ENCODE peak calls at places on chromosomes 11 and 22, in seven cellular contexts. One of them, this sample, is unnamed.

GRCh38 chr22:49212466-49212865 is 615.2 kb downstream of the BRD1 start:
- DNase-seq in HFF-Myc: no peak
- DNase-seq in fibroblast of lung: no peak
- DNase-seq in neural progenitor cell: no peak
- DNase-seq in stomach: peak
- DNase-seq in body of pancreas: peak
- DNase-seq in heart right ventricle: no peak
- DNase-seq in this sample: no peak

GRCh38 chr11:69880803-69881445 is 61.7 kb upstream of the FGF3 start:
- DNase-seq in body of pancreas: no peak
- DNase-seq in HFF-Myc: no peak
- DNase-seq in stomach: no peak
- DNase-seq in heart right ventricle: no peak
- DNase-seq in neural progenitor cell: no peak
- DNase-seq in fibroblast of lung: no peak
- DNase-seq in this sample: no peak

GRCh38 chr11:62427630-62428233 is 8.9 kb downstream of the SCGB1A1 start:
- DNase-seq in stomach: no peak
- DNase-seq in fibroblast of lung: peak
- DNase-seq in neural progenitor cell: no peak
- DNase-seq in heart right ventricle: no peak
- DNase-seq in body of pancreas: no peak
- DNase-seq in HFF-Myc: no peak
- DNase-seq in this sample: peak

GRCh38 chr22:42960146-42960509 is 54.8 kb downstream of the PACSIN2 start:
- DNase-seq in stomach: no peak
- DNase-seq in HFF-Myc: no peak
- DNase-seq in heart right ventricle: no peak
- DNase-seq in fibroblast of lung: no peak
- DNase-seq in neural progenitor cell: no peak
- DNase-seq in body of pancreas: no peak
- DNase-seq in this sample: no peak

GRCh38 chr11:1765871-1766718 is 2.4 kb upstream of the CTSD start:
- DNase-seq in stomach: no peak
- DNase-seq in HFF-Myc: no peak
- DNase-seq in neural progenitor cell: peak
- DNase-seq in heart right ventricle: no peak
- DNase-seq in fibroblast of lung: no peak
- DNase-seq in body of pancreas: no peak
- DNase-seq in this sample: no peak

GRCh38 chr11:47394322-47395224 is 13.8 kb upstream of the SLC39A13 start:
- DNase-seq in fibroblast of lung: no peak
- DNase-seq in HFF-Myc: no peak
- DNase-seq in body of pancreas: no peak
- DNase-seq in neural progenitor cell: peak
- DNase-seq in heart right ventricle: peak
- DNase-seq in stomach: peak
- DNase-seq in this sample: no peak

GRCh38 chr22:38471237-38471636 is 3.3 kb downstream of the KDELR3 start:
- DNase-seq in stomach: no peak
- DNase-seq in body of pancreas: no peak
- DNase-seq in heart right ventricle: no peak
- DNase-seq in HFF-Myc: no peak
- DNase-seq in fibroblast of lung: no peak
- DNase-seq in neural progenitor cell: no peak
- DNase-seq in this sample: no peak

GRCh38 chr22:37758698-37759097 is 49.0 kb upstream of the GCAT start:
- DNase-seq in fibroblast of lung: no peak
- DNase-seq in stomach: no peak
- DNase-seq in heart right ventricle: no peak
- DNase-seq in HFF-Myc: no peak
- DNase-seq in neural progenitor cell: no peak
- DNase-seq in body of pancreas: no peak
- DNase-seq in this sample: no peak

GRCh38 chr11:61041755-61042518 is 60.4 kb upstream of the CD5 start:
- DNase-seq in neural progenitor cell: peak
- DNase-seq in fibroblast of lung: peak
- DNase-seq in HFF-Myc: no peak
- DNase-seq in heart right ventricle: peak
- DNase-seq in stomach: peak
- DNase-seq in body of pancreas: no peak
- DNase-seq in this sample: no peak

GRCh38 chr22:46044718-46045458 is 67.9 kb upstream of the WNT7B start:
- DNase-seq in fibroblast of lung: peak
- DNase-seq in neural progenitor cell: peak
- DNase-seq in stomach: peak
- DNase-seq in HFF-Myc: no peak
- DNase-seq in body of pancreas: no peak
- DNase-seq in heart right ventricle: peak
- DNase-seq in this sample: no peak

GRCh38 chr22:17678817-17679385 is 40.3 kb downstream of the BCL2L13 start:
- DNase-seq in body of pancreas: no peak
- DNase-seq in HFF-Myc: no peak
- DNase-seq in neural progenitor cell: no peak
- DNase-seq in stomach: no peak
- DNase-seq in heart right ventricle: no peak
- DNase-seq in fibroblast of lung: peak
- DNase-seq in this sample: no peak

GRCh38 chr22:48616656-48617055 is 1211.0 kb downstream of the BRD1 start:
- DNase-seq in stomach: no peak
- DNase-seq in neural progenitor cell: no peak
- DNase-seq in body of pancreas: no peak
- DNase-seq in heart right ventricle: no peak
- DNase-seq in HFF-Myc: no peak
- DNase-seq in fibroblast of lung: no peak
- DNase-seq in this sample: no peak

GRCh38 chr11:45079075-45079444 is 67.4 kb upstream of the PRDM11 start:
- DNase-seq in stomach: no peak
- DNase-seq in body of pancreas: no peak
- DNase-seq in fibroblast of lung: no peak
- DNase-seq in heart right ventricle: no peak
- DNase-seq in HFF-Myc: no peak
- DNase-seq in neural progenitor cell: peak
- DNase-seq in this sample: no peak

GRCh38 chr11:115222218-115222862 is 281.9 kb downstream of the CADM1 start:
- DNase-seq in body of pancreas: no peak
- DNase-seq in fibroblast of lung: peak
- DNase-seq in HFF-Myc: peak
- DNase-seq in heart right ventricle: no peak
- DNase-seq in stomach: no peak
- DNase-seq in neural progenitor cell: peak
- DNase-seq in this sample: peak

GRCh38 chr22:45657701-45658100 is 13.9 kb upstream of the ATXN10 start:
- DNase-seq in fibroblast of lung: no peak
- DNase-seq in HFF-Myc: no peak
- DNase-seq in heart right ventricle: no peak
- DNase-seq in body of pancreas: no peak
- DNase-seq in stomach: no peak
- DNase-seq in neural progenitor cell: no peak
- DNase-seq in this sample: no peak

GRCh38 chr11:47216141-47216798 is 1.5 kb downstream of the DDB2 start:
- DNase-seq in neural progenitor cell: peak
- DNase-seq in stomach: peak
- DNase-seq in body of pancreas: peak
- DNase-seq in heart right ventricle: peak
- DNase-seq in fibroblast of lung: peak
- DNase-seq in HFF-Myc: no peak
- DNase-seq in this sample: peak

GRCh38 chr22:29726104-29726503 is 6.3 kb downstream of the CABP7 start:
- DNase-seq in stomach: no peak
- DNase-seq in heart right ventricle: no peak
- DNase-seq in body of pancreas: no peak
- DNase-seq in fibroblast of lung: no peak
- DNase-seq in neural progenitor cell: no peak
- DNase-seq in HFF-Myc: no peak
- DNase-seq in this sample: no peak

GRCh38 chr11:123473941-123474668 is 44.0 kb downstream of the GRAMD1B start:
- DNase-seq in stomach: no peak
- DNase-seq in HFF-Myc: no peak
- DNase-seq in fibroblast of lung: peak
- DNase-seq in neural progenitor cell: no peak
- DNase-seq in heart right ventricle: no peak
- DNase-seq in body of pancreas: no peak
- DNase-seq in this sample: peak

GRCh38 chr11:62689421-62690183 is at the start of gene LRRN4CL:
- DNase-seq in neural progenitor cell: no peak
- DNase-seq in stomach: peak
- DNase-seq in HFF-Myc: peak
- DNase-seq in fibroblast of lung: peak
- DNase-seq in body of pancreas: no peak
- DNase-seq in heart right ventricle: peak
- DNase-seq in this sample: peak

GRCh38 chr22:27620367-27621154 is 181.0 kb downstream of the MN1 start:
- DNase-seq in HFF-Myc: no peak
- DNase-seq in neural progenitor cell: no peak
- DNase-seq in heart right ventricle: no peak
- DNase-seq in stomach: no peak
- DNase-seq in body of pancreas: no peak
- DNase-seq in fibroblast of lung: no peak
- DNase-seq in this sample: no peak

GRCh38 chr22:39932166-39932565 is 28.0 kb upstream of the TMA7B start:
- DNase-seq in body of pancreas: no peak
- DNase-seq in stomach: no peak
- DNase-seq in HFF-Myc: no peak
- DNase-seq in fibroblast of lung: no peak
- DNase-seq in neural progenitor cell: no peak
- DNase-seq in heart right ventricle: no peak
- DNase-seq in this sample: no peak

GRCh38 chr11:63478896-63479295 is 12.1 kb downstream of the PLAAT5 start:
- DNase-seq in heart right ventricle: no peak
- DNase-seq in HFF-Myc: peak
- DNase-seq in body of pancreas: peak
- DNase-seq in fibroblast of lung: peak
- DNase-seq in stomach: peak
- DNase-seq in neural progenitor cell: peak
- DNase-seq in this sample: peak

GRCh38 chr22:46150615-46151423 is 493 bp downstream of the PPARA start:
- DNase-seq in HFF-Myc: no peak
- DNase-seq in neural progenitor cell: peak
- DNase-seq in heart right ventricle: peak
- DNase-seq in fibroblast of lung: no peak
- DNase-seq in body of pancreas: peak
- DNase-seq in stomach: peak
- DNase-seq in this sample: no peak

GRCh38 chr11:2886191-2886894 is 768 bp upstream of the CDKN1C start:
- DNase-seq in stomach: no peak
- DNase-seq in heart right ventricle: peak
- DNase-seq in fibroblast of lung: peak
- DNase-seq in body of pancreas: no peak
- DNase-seq in HFF-Myc: no peak
- DNase-seq in neural progenitor cell: peak
- DNase-seq in this sample: peak

GRCh38 chr11:43988040-43988793 is 45.8 kb downstream of the C11orf96 start:
- DNase-seq in heart right ventricle: no peak
- DNase-seq in stomach: no peak
- DNase-seq in HFF-Myc: no peak
- DNase-seq in fibroblast of lung: peak
- DNase-seq in body of pancreas: no peak
- DNase-seq in neural progenitor cell: no peak
- DNase-seq in this sample: peak
- TF ChIP-seq CTCF in heart right ventricle: peak
- TF ChIP-seq CTCF in stomach: no peak
- TF ChIP-seq CTCF in HFF-Myc: peak
- TF ChIP-seq CTCF in fibroblast of lung: peak
- TF ChIP-seq CTCF in body of pancreas: no peak
- TF ChIP-seq CTCF in neural progenitor cell: no peak
- TF ChIP-seq CTCF in this sample: peak

DNA sequence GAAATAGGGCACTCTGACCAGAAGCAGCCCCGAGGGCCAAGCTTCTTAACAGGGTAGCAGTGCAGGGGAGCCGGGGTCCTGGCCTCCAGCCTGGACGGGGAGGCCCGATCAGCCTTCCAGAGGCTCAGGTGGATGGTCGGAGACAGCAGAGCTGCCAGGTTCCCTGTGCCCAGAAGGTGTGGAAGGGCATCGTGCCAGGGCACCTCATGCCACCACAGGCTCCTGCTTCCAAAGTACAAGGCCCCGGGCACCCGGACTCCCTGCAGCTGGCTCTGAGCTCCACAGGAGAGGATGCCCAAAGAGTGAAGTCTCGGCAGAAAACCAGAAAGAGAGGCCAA is 14.3 kb downstream of the EHD1 start:
- DNase-seq in neural progenitor cell: no peak
- DNase-seq in stomach: no peak
- DNase-seq in fibroblast of lung: no peak
- DNase-seq in body of pancreas: no peak
- DNase-seq in heart right ventricle: no peak
- DNase-seq in HFF-Myc: no peak
- DNase-seq in this sample: no peak
- H3K4me3 ChIP-seq in neural progenitor cell: no peak
- H3K4me3 ChIP-seq in stomach: peak
- H3K4me3 ChIP-seq in fibroblast of lung: peak
- H3K4me3 ChIP-seq in body of pancreas: no peak
- H3K4me3 ChIP-seq in heart right ventricle: peak
- H3K4me3 ChIP-seq in HFF-Myc: no peak
- H3K4me3 ChIP-seq in this sample: no peak

DNA sequence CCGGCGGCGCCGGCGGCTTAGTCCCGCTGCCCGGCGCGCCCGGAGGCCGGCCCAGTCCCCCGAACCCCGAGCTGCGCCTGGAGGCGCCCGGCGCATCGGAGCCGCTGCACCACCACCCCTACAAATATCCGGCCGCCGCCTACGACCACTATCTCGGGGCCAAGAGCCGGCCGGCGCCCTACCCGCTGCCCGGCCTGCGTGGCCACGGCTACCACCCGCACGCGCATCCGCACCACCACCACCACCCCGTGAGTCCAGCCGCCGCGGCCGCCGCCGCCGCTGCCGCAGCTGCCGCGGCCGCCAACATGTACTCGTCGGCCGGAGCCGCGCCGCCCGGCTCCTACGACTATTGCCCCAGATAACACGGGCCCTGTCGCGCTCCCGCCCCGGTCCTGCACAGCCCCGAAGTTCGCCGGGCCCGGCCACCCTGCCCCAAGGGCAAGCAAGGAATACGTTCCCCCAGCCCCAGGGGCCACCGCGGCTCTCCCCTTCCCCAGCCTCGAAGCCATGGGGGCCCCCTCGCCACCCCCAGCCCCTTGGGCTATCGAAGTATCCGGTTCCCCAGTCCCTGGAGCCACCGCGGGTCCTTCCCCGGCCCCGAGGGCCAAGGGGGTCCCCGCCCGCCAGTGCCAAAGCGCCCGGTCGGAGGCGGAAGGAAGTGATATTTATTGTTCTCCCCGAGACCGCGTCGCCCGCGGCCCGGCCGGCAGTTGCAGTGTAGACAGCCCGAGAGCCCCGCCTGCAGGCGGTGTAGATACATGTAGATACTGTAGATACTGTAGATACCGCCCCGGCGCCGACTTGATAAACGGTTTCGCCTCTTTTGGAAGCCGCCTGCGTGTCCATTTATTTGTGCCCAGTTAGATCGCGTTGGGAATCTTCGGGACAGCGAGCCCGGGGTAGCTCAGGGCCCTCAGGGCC is 6.2 kb downstream of the TBX1 start:
- DNase-seq in body of pancreas: peak
- DNase-seq in fibroblast of lung: no peak
- DNase-seq in stomach: peak
- DNase-seq in heart right ventricle: peak
- DNase-seq in neural progenitor cell: peak
- DNase-seq in HFF-Myc: no peak
- DNase-seq in this sample: no peak
- TF ChIP-seq CTCF in body of pancreas: no peak
- TF ChIP-seq CTCF in fibroblast of lung: no peak
- TF ChIP-seq CTCF in stomach: no peak
- TF ChIP-seq CTCF in heart right ventricle: no peak
- TF ChIP-seq CTCF in neural progenitor cell: peak
- TF ChIP-seq CTCF in HFF-Myc: peak
- TF ChIP-seq CTCF in this sample: no peak

GRCh38 chr11:87156970-87157369 is 119.2 kb downstream of the TMEM135 start:
- DNase-seq in neural progenitor cell: no peak
- DNase-seq in stomach: no peak
- DNase-seq in HFF-Myc: no peak
- DNase-seq in heart right ventricle: no peak
- DNase-seq in fibroblast of lung: no peak
- DNase-seq in body of pancreas: no peak
- DNase-seq in this sample: no peak
- H3K4me3 ChIP-seq in neural progenitor cell: no peak
- H3K4me3 ChIP-seq in stomach: no peak
- H3K4me3 ChIP-seq in HFF-Myc: no peak
- H3K4me3 ChIP-seq in heart right ventricle: no peak
- H3K4me3 ChIP-seq in fibroblast of lung: no peak
- H3K4me3 ChIP-seq in body of pancreas: no peak
- H3K4me3 ChIP-seq in this sample: no peak